ENCODE peak calls at places on chromosomes 4 and X, in six cellular contexts. H is right atrium auricular region; I is CD8-positive, alpha-beta T cell; K is pancreas; G is breast epithelium; C is tibial artery. R is an unnamed sample. For H3K9me3 and H3K27me3, the result is how much of the 10 kb centered on the place peaks cover.

GRCh38 chr4:37685726-37686372 is 327 bp downstream of the RELL1 start:
- DNase-seq in C (peak), H (no peak), I (peak), K (peak), G (peak), R (no peak)

GRCh38 chr4:5018603-5019002 is 655 bp downstream of the CYTL1 start:
- DNase-seq in I (no peak), K (no peak), H (peak), G (no peak), C (no peak), R (no peak)

GRCh38 chr4:60657802-60658201 is 542.3 kb upstream of the ADGRL3 start:
- DNase-seq in C (no peak), G (no peak), I (no peak), K (no peak), H (no peak), R (no peak)

GRCh38 chr4:137253949-137254348 is 278.3 kb downstream of the PCDH18 start:
- DNase-seq in K (no peak), G (no peak), C (no peak), H (no peak), I (no peak), R (no peak)

GRCh38 chrX:40503094-40503493 is 77.7 kb upstream of the ATP6AP2 start:
- DNase-seq in H (no peak), I (no peak), K (no peak), G (no peak), C (no peak), R (no peak)

GRCh38 chrX:45681891-45682290 is 481.2 kb upstream of the DIPK2B start:
- DNase-seq in C (no peak), G (no peak), I (no peak), K (no peak), H (no peak), R (no peak)

GRCh38 chrX:41449615-41450014 is 2.5 kb downstream of the NYX start:
- DNase-seq in I (no peak), G (no peak), C (no peak), K (no peak), H (no peak), R (no peak)

GRCh38 chrX:54921427-54922021 is 900 bp downstream of the TRO start:
- DNase-seq in K (peak), G (peak), I (peak), H (no peak), C (peak), R (no peak)

GRCh38 chr4:92090887-92091286 is 212.9 kb upstream of the GRID2 start:
- DNase-seq in C (no peak), G (no peak), K (no peak), I (no peak), H (no peak), R (no peak)

GRCh38 chrX:152642931-152643525 is 5.3 kb downstream of the GABRQ start:
- DNase-seq in I (no peak), C (no peak), G (no peak), H (no peak), K (no peak), R (no peak)

GRCh38 chrX:68696267-68696666 is 48.8 kb downstream of the STARD8 start:
- DNase-seq in G (no peak), K (no peak), H (no peak), I (no peak), C (no peak), R (no peak)

GRCh38 chr4:174702974-174703478 is 126.0 kb downstream of the GLRA3 start:
- DNase-seq in G (no peak), H (no peak), K (no peak), I (no peak), C (no peak), R (no peak)

GRCh38 chrX:41276661-41277506 is 57.1 kb upstream of the DDX3X start:
- DNase-seq in I (peak), G (no peak), C (peak), K (no peak), H (no peak), R (no peak)

GRCh38 chrX:139815771-139816170 is 107.8 kb upstream of the MCF2 start:
- DNase-seq in I (no peak), K (no peak), H (no peak), G (no peak), C (no peak), R (no peak)

GRCh38 chr4:2352729-2353221 is 65.7 kb downstream of the ZFYVE28 start:
- DNase-seq in H (no peak), I (no peak), K (no peak), C (peak), G (peak), R (peak)

GRCh38 chr4:39048291-39048690 is 13.7 kb upstream of the KLHL5 start:
- DNase-seq in H (no peak), C (no peak), G (no peak), I (no peak), K (no peak), R (no peak)

GRCh38 chr4:72505314-72505744 is 63.7 kb downstream of the ADAMTS3 start:
- DNase-seq in H (no peak), K (no peak), C (no peak), I (no peak), G (no peak), R (no peak)

GRCh38 chrX:11341274-11342256 is 48.4 kb downstream of the AMELX start:
- DNase-seq in H (peak), I (no peak), G (no peak), C (peak), K (peak), R (peak)

GRCh38 chr4:15694431-15694830 is 8.4 kb upstream of the BST1 start:
- DNase-seq in I (no peak), H (no peak), G (no peak), C (no peak), K (no peak), R (no peak)

GRCh38 chrX:72245461-72246089 is 6.7 kb upstream of the ERCC6L start:
- DNase-seq in K (peak), G (no peak), I (peak), C (no peak), H (no peak), R (no peak)

GRCh38 chr4:79408063-79408462 is at the start of gene GK2:
- DNase-seq in C (no peak), K (no peak), H (no peak), I (no peak), G (no peak), R (no peak)

GRCh38 chrX:10811093-10811492 is 190.7 kb upstream of the MID1 start:
- DNase-seq in G (no peak), H (no peak), C (no peak), I (no peak), K (no peak), R (no peak)

GRCh38 chr4:113837397-113837796 is 75.9 kb upstream of the CAMK2D start:
- DNase-seq in C (no peak), G (no peak), I (no peak), H (no peak), K (no peak), R (no peak)

GRCh38 chr4:64158648-64159326 is 250.5 kb downstream of the TECRL start:
- DNase-seq in H (no peak), G (no peak), K (peak), I (no peak), C (no peak), R (no peak)

GRCh38 chr4:118587116-118587869 is 97.9 kb upstream of the METTL14 start:
- DNase-seq in K (no peak), G (no peak), C (no peak), H (no peak), I (no peak), R (no peak)

GRCh38 chr4:68218044-68218443 is 27.4 kb downstream of the TMPRSS11B start:
- DNase-seq in H (no peak), G (no peak), I (no peak), K (no peak), C (no peak), R (no peak)

GRCh38 chrX:106168107-106168506 is at the start of gene PWWP3B:
- DNase-seq in I (no peak), G (peak), C (no peak), H (no peak), K (peak), R (no peak)

GRCh38 chr4:166491635-166492034 is 618.6 kb downstream of the TLL1 start:
- DNase-seq in H (no peak), I (no peak), C (no peak), K (no peak), G (no peak), R (no peak)

GRCh38 chr4:157246959-157247358 is 26.4 kb downstream of the GRIA2 start:
- DNase-seq in H (no peak), I (no peak), G (no peak), C (no peak), K (no peak), R (no peak)

GRCh38 chr4:107299646-107300045 is 263.5 kb upstream of the DKK2 start:
- DNase-seq in H (no peak), C (no peak), K (no peak), G (no peak), I (no peak), R (no peak)

GRCh38 chr4:151728679-151729078 is 32.1 kb downstream of the GATB start:
- DNase-seq in C (no peak), G (no peak), I (no peak), K (no peak), H (no peak), R (no peak)

GRCh38 chr4:108172780-108173598 is 4.3 kb upstream of the LEF1 start:
- DNase-seq in I (peak), G (no peak), C (no peak), K (no peak), H (no peak), R (peak)

GRCh38 chrX:46979340-46979739 is 67.1 kb downstream of the JADE3 start:
- DNase-seq in G (no peak), I (no peak), C (no peak), H (no peak), K (no peak), R (no peak)

DNA sequence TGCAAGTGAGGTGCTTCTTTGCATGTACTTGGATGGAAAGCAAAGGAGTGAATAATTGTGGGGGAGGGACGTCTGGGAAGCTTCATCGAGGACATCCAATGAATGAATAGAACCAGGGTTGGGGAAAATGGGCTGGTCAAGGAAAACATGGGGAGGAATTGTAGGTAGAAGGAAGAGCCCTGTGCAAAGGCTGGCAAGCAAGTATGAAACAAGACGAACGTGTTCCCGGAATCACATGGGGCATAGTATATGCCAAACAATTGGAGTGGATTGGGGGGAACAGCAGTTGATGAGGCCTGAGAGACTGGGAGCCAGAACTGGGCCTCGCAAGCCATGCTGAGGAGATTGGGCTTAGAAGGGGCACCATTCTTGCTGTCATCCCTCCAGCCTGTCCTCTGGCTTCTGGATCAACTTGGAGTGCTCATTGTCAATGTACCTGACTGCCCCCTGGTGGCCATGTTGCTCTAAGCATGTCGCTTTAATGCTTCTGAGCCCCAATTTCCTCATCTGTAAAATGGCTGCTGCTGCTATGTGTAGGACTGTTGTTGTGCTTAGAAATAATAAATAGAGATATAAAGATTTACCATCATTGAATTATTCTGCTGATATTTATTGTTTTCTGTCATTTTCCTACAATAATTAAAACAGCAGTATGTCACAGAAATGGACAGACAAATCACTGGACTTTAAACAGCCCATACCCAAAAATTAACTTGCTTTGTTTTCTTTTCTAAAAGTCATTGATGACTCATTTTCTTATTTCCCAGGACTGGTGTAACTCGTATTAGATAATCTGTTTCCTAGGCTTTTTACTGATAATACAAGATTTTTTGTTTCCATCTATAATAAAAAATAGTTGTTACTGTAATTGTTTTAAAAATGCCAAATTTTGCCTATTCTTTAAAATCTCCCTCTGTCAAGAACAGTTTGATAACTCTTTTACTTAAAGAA is 66.4 kb downstream of the JADE3 start:
- DNase-seq in K (peak), G (peak), C (peak), I (peak), H (peak), R (peak)
- H3K9me3 ChIP-seq in K (under half), G (under half), C (under half), I (under half), H (under half), R (under half)

DNA sequence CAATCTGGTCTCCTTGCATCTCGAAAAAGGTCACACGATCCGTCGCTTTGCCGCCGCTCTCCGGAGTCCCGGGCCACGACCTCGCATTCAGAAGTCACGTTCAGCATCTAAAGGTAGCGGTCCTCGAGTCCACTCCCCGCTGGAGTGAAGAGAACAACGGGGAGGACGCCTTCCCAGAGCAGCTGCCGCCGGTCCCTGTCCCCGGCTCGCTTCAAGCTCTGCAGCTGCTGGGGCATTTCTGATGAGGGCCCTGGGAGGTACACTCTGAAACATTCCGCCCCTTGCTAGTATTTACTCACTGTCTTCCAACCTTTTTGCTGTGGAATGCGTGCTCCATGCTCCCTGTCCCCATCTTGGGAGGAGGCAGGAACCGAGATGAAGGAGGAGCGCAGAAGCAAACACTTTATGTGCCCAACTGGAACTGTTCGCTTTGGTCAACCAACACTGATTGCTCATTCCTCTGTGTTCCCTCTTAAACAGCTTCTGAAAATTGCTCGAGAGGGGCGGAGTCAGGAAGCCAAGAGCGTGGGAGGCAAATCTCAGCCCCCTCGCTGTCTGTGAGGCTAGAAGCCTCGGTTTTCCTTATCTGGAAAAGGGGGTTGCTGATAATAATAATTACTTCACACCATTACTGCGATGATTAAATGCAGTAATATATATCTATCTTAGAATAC is 6.4 kb upstream of the VAMP7 start:
- DNase-seq in H (no peak), G (no peak), I (no peak), C (no peak), K (no peak), R (no peak)
- H3K27me3 ChIP-seq in H (under half), G (under half), I (under half), C (under half), K (under half), R (under half)

DNA sequence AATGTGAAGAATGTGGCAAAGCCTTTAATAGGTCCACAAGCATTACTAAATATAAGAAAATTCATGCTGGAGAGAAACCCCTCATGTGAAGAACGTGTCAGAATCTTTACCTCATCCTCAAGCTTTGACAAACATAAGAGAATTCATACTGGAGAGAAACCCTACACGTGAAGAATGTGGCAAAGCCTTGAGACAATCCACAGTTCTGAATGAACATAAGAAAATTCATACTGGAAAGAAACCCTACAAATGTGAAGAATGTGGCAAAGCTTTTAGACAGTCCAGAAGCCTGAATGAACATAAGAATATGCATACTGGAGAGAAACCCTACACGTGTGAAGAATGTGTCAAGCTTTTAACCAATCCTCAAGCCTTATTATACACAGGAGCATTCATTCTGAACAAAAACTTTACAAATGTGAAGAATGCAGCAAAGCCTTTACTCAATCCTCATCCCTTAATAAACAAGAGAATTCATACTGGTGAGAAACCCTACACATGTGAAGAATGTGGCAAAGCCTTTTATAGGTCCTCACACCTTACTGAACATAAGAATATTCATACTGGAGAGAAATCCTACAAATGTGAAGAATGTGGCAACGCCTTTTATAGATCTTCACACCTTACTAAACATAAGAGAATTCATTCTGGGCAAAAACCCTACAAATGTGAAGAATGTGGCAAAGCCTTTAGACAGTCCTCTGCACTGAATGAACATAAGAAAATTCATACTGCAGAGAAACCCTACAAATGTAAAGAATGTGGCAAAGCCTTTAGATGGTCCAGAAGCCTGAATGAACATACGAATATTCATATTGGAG is 51.1 kb downstream of the ZNF732 start:
- DNase-seq in H (no peak), I (no peak), C (no peak), K (no peak), G (no peak), R (no peak)
- H3K9me3 ChIP-seq in H (under half), I (under half), C (under half), K (under half), G (under half), R (half or more)

GRCh38 chr4:23567338-23567737 is 322.5 kb downstream of the PPARGC1A start:
- DNase-seq in K (no peak), G (no peak), I (no peak), C (no peak), H (no peak), R (no peak)

GRCh38 chr4:23577398-23577797 is 312.4 kb downstream of the PPARGC1A start:
- DNase-seq in I (no peak), G (no peak), H (no peak), K (no peak), C (no peak), R (no peak)

GRCh38 chr4:23572382-23572781 is 317.5 kb downstream of the PPARGC1A start:
- DNase-seq in G (no peak), H (no peak), K (no peak), C (no peak), I (no peak), R (no peak)
- H3K27me3 ChIP-seq in G (under half), H (under half), K (under half), C (under half), I (under half), R (under half)

DNA sequence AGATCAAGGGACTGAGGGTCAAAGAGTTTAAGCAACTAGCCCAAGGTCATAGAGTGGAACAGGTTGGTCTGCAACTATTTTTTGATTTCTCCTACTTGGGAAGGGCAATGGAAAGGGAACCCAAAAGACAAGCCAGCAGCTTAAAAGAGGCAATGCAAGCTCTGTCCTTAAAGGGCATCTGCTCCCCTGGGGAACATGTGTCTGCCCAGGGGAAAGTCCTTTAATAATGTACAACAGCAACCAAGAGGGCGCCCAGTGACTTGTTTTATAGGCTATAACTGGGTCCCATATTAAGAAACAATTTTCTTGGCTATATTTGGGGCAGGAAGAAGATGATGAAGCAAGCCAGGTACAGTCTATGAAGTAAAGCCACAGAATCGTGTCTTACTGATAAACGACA is 54.7 kb upstream of the RBM47 start:
- DNase-seq in G (no peak), K (no peak), C (no peak), H (no peak), I (no peak), R (no peak)
- H3K9me3 ChIP-seq in G (under half), K (under half), C (under half), H (under half), I (under half), R (under half)

DNA sequence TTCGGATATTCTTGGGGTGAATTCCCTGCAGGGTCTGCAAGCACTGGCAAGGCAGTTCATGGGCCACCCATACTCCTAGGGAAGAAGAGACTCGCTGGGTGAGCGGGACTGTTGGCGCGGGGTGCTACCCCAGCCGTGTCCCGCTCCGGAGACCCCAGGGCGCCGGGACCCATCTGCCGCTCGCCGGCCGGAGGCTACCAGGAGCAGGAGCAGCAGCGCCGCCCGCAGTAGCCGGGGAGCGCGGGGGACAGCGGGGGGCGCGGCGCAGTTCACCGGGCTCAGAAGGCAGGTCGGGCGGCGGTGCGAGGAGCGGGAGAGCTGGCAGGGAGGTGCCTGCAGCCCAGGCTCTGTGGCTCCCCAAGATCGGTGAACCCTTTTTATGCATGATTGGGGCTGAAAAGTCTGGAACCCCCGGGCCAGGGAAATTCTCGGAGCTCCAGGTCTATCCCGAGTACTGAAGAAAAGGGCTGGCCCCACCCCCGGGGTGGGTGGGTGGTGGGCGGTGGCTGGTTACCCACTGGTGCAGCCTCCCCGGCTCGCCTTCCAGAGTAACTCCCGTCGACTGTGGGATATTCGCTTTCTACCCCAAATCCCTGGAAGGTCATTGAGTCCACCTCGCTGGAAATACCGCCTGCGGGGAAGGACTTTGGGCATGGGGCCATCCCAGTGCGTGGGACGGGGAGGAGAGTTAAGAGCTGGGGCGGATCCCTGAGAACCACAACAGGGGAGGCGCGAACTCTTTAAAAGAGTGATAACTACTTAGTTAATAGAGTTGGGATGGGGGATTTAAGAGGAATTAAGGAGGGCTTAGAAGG is 37.6 kb downstream of the PF4 start:
- DNase-seq in K (no peak), I (no peak), C (no peak), H (no peak), G (no peak), R (no peak)
- H3K27me3 ChIP-seq in K (under half), I (under half), C (under half), H (under half), G (under half), R (under half)

GRCh38 chrX:155998116-155998515 is 620 bp downstream of the IL9R start:
- DNase-seq in G (no peak), K (no peak), H (no peak), C (no peak), I (no peak), R (no peak)
- H3K9me3 ChIP-seq in G (under half), K (under half), H (under half), C (under half), I (under half), R (under half)